ENCODE peak calls at places on chromosome 3, in four cellular contexts. T is Peyer's patch, I is Daoy, Y is amygdala. W is an unnamed sample.

GRCh38 chr3:120780977-120781376 is 38.4 kb downstream of the GTF2E1 start:
- DNase-seq in T (no peak), I (peak), Y (no peak), W (no peak)

GRCh38 chr3:47772047-47772446 is 9.6 kb downstream of the SMARCC1 start:
- DNase-seq in T (no peak), I (no peak), Y (no peak), W (no peak)

GRCh38 chr3:129615751-129616281 is 9.3 kb upstream of the PLXND1 start:
- DNase-seq in T (no peak), I (no peak), Y (no peak), W (no peak)

GRCh38 chr3:186214670-186215069 is 105.8 kb upstream of the ETV5 start:
- DNase-seq in T (no peak), I (no peak), Y (no peak), W (no peak)

GRCh38 chr3:23202921-23203650 is at the start of gene UBE2E2:
- DNase-seq in T (peak), I (peak), Y (peak), W (peak)

GRCh38 chr3:73729969-73730440 is 105.3 kb upstream of the PDZRN3 start:
- DNase-seq in T (peak), I (no peak), Y (no peak), W (no peak)

GRCh38 chr3:12383218-12383617 is 94.3 kb downstream of the PPARG start:
- DNase-seq in T (no peak), I (no peak), Y (no peak), W (no peak)

GRCh38 chr3:179716811-179717210 is 64.0 kb downstream of the USP13 start:
- DNase-seq in T (no peak), I (peak), Y (no peak), W (no peak)

GRCh38 chr3:184596886-184597575 is 35.4 kb downstream of the EPHB3 start:
- DNase-seq in T (no peak), I (no peak), Y (no peak), W (no peak)

GRCh38 chr3:86960551-86960950 is 30.4 kb downstream of the VGLL3 start:
- DNase-seq in T (no peak), I (no peak), Y (no peak), W (no peak)

GRCh38 chr3:107235193-107235922 is 141.9 kb upstream of the CCDC54 start:
- DNase-seq in T (no peak), I (peak), Y (no peak), W (no peak)

GRCh38 chr3:4814302-4814903 is 164.8 kb upstream of the BHLHE40 start:
- DNase-seq in T (no peak), I (peak), Y (no peak), W (no peak)

GRCh38 chr3:196609815-196610515 is 29.5 kb upstream of the NRROS start:
- DNase-seq in T (peak), I (no peak), Y (no peak), W (no peak)

GRCh38 chr3:129732200-129732876 is 125.9 kb upstream of the PLXND1 start:
- DNase-seq in T (no peak), I (no peak), Y (no peak), W (no peak)